ENCODE peak calls at places on chromosomes 11 and 22, in six cellular contexts. S is fibroblast of lung, K is ovary, G is esophagus squamous epithelium, B is psoas muscle, L is endothelial cell of umbilical vein. N is an unnamed sample.

GRCh38 chr22:22368516-22368915 is 123.9 kb downstream of the VPREB1 start:
- DNase-seq in S (no peak), K (no peak), G (no peak), B (no peak), L (no peak), N (no peak)

GRCh38 chr11:43547411-43547718 is 133.2 kb upstream of the HSD17B12 start:
- DNase-seq in S (no peak), K (peak), G (no peak), B (no peak), L (no peak), N (no peak)

GRCh38 chr11:69497221-69497787 is 15.8 kb downstream of the LINC01488 start:
- DNase-seq in S (peak), K (no peak), G (no peak), B (peak), L (peak), N (peak)

GRCh38 chr22:49769691-49770315 is 57.9 kb downstream of the BRD1 start:
- DNase-seq in S (no peak), K (no peak), G (no peak), B (peak), L (no peak), N (peak)

GRCh38 chr11:76347391-76347790 is 33.5 kb downstream of the THAP12 start:
- DNase-seq in S (peak), K (no peak), G (no peak), B (no peak), L (no peak), N (no peak)

GRCh38 chr22:19622061-19622441 is 92.3 kb upstream of the SEPTIN5 start:
- DNase-seq in S (no peak), K (no peak), G (no peak), B (no peak), L (no peak), N (no peak)

GRCh38 chr22:19799322-19800190 is 39.0 kb downstream of the TBX1 start:
- DNase-seq in S (peak), K (no peak), G (no peak), B (peak), L (no peak), N (no peak)

GRCh38 chr22:20750461-20751184 is 23.3 kb upstream of the SERPIND1 start:
- DNase-seq in S (peak), K (peak), G (no peak), B (peak), L (peak), N (peak)

GRCh38 chr11:78290293-78291176 is 101.8 kb downstream of the USP35 start:
- DNase-seq in S (peak), K (no peak), G (no peak), B (no peak), L (no peak), N (no peak)

GRCh38 chr11:57500526-57500925 is 15.0 kb downstream of the SLC43A1 start:
- DNase-seq in S (no peak), K (no peak), G (no peak), B (no peak), L (no peak), N (no peak)

GRCh38 chr11:3353066-3353465 is 25.9 kb downstream of the ZNF195 start:
- DNase-seq in S (no peak), K (no peak), G (no peak), B (no peak), L (no peak), N (no peak)

GRCh38 chr22:43474161-43475101 is 62.6 kb downstream of the MPPED1 start:
- DNase-seq in S (peak), K (no peak), G (no peak), B (no peak), L (no peak), N (peak)

GRCh38 chr22:35582861-35583670 is 34.1 kb downstream of the MB start:
- DNase-seq in S (peak), K (peak), G (no peak), B (peak), L (peak), N (peak)

GRCh38 chr22:37278261-37278660 is 4.0 kb upstream of the CYTH4 start:
- DNase-seq in S (no peak), K (no peak), G (no peak), B (no peak), L (no peak), N (no peak)

GRCh38 chr11:38392176-38392575 is 1794.1 kb upstream of the RAG2 start:
- DNase-seq in S (peak), K (no peak), G (no peak), B (no peak), L (no peak), N (no peak)

GRCh38 chr11:10587995-10588394 is 19.5 kb upstream of the LYVE1 start:
- DNase-seq in S (no peak), K (no peak), G (no peak), B (no peak), L (no peak), N (no peak)
- TF ChIP-seq CTCF in S (no peak), K (no peak), G (no peak), B (no peak), L (no peak), N (no peak)

DNA sequence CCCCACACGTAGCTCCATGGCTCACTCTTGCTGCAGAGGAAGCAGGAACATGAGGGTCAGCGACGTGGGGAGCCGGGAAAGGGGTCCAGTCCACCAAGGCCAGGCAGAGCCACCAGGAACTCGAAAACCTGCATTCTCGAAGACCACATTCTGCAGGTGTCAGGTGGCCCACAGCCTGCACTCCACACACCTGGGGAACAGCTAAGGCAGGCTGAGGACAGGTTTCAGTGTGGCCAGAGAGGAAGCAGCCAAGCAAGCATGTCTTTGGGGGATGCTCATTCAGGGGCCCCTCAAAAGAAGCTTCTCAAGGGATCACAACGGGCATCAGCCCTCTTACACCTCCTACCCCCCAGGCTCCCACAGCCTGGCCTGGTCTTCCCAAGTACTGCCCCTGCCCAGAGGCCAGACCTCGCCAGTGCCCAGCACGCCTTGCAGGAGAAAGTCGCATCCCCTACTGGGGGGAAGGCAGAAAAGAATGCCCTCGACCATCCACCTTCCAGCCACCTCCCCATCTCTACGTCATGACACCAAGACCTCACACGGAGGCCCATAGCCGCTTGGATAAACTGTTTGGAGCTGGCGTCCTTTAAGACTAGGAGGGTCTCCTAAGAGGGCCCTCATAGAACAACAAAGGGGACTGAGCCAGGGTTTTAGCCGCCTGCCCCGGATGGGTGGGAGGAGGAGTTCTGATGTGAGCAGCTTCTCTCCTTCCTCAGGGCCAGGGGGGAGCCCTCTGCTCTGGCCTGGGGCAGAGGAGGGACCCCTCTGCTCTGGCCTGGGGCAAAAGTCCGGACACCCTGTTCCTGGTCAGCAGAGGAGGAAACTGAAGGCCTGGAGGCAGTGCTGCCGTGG is 2.9 kb downstream of the CSNK1E start:
- DNase-seq in S (peak), K (no peak), G (no peak), B (no peak), L (peak), N (no peak)
- H3K4me3 ChIP-seq in S (peak), K (peak), G (peak), B (peak), L (peak), N (peak)

GRCh38 chr11:65609711-65610110 is 4.3 kb downstream of the MAP3K11 start:
- DNase-seq in S (no peak), K (no peak), G (no peak), B (no peak), L (no peak), N (no peak)

GRCh38 chr11:65613091-65613928 is 711 bp downstream of the MAP3K11 start:
- DNase-seq in S (no peak), K (peak), G (no peak), B (no peak), L (peak), N (no peak)

GRCh38 chr11:65612691-65613090 is 1.3 kb downstream of the MAP3K11 start:
- DNase-seq in S (no peak), K (no peak), G (no peak), B (no peak), L (no peak), N (no peak)

GRCh38 chr11:65611028-65611757 is 2.8 kb downstream of the MAP3K11 start:
- DNase-seq in S (no peak), K (no peak), G (no peak), B (no peak), L (peak), N (peak)

DNA sequence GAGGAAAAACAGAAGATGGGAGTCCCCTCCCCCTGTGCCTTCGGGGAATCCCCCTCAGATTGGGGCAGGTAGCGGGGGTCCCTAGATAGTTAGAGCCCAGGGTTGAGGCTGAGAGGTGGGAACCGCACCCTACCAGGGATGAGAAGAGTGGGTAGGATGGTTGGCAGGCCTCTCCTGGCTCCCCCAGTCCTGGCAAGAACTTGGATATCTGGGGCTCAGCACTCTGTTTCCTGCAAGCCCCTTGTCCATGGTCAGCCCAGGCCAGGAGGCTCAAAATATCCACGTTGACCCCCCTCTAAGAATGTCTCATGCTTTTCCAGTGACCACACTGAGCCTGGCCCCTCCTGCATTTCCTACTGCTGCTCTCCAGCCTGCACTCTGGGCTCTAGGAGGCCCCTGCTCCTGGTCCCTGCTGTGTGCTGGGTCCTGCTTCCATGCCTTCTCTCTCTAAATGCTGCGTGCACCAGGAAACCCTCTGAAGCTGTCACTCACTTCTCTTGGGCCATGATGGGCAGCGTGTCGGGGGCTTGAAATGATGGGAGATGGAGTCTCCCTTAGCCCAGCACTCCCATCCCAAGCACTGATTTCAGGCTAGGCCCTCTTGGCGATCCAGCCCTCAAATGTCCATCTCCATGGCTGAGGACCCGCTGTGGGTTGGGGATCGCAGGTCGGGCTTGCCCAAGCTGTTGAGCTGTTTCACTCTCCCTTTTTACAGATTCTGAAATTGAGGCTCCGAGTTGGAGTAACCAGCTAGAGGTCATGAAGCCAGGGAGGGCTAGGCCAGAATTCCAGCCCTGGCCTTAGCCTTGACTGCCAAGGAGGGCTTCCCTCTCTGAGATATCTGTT is 2.0 kb downstream of the MAP3K11 start:
- DNase-seq in S (no peak), K (no peak), G (no peak), B (no peak), L (peak), N (no peak)
- H3K27ac ChIP-seq in S (peak), K (peak), G (peak), B (peak), L (peak), N (peak)

DNA sequence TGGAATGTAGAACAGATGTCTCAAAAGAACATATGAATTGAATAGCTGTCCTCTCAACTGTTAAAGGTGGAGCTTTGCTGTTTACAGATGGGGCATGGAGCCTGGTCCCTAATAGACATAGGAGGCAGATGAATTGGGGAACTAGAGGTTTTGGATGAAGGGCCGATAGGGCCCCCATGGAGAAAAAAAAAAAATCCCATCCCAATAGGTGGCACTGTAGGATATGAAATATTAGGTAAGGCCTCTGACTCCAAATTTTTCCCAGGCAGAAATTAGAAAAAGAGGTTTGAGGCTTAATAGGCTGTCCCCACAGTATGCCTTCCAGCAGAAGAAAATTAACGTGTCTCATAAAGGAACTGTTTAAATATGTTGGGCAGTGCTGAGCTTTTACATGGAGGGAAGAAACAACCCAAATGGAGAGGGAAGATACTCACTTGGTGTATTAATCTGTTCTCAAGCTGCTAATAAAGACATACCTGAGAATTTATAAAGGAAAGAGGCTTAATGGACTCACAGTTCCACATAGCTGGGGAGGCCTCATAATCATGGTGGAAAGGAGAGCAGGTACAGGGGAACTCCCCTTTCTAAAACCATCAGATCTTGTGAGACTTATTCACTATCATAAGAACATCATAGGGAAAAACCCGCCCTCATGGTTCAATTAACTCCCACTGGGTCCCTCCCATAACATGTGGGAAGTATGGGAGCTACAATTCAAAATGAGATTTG is 30.1 kb upstream of the TMEM45B start:
- DNase-seq in S (peak), K (no peak), G (no peak), B (no peak), L (no peak), N (no peak)
- TF ChIP-seq CTCF in S (peak), K (no peak), G (no peak), B (no peak), L (no peak), N (peak)

GRCh38 chr22:26527167-26527566 is 14.9 kb upstream of the TFIP11 start:
- DNase-seq in S (no peak), K (no peak), G (no peak), B (no peak), L (no peak), N (no peak)
- H3K4me3 ChIP-seq in S (no peak), K (no peak), G (no peak), B (peak), L (no peak), N (no peak)

GRCh38 chr11:121437686-121438078 is 14.4 kb upstream of the SORL1 start:
- DNase-seq in S (no peak), K (no peak), G (no peak), B (no peak), L (no peak), N (no peak)

GRCh38 chr11:121437018-121437685 is 15.0 kb upstream of the SORL1 start:
- DNase-seq in S (peak), K (no peak), G (no peak), B (no peak), L (no peak), N (no peak)

GRCh38 chr11:121435132-121435531 is 17.0 kb upstream of the SORL1 start:
- DNase-seq in S (no peak), K (no peak), G (no peak), B (no peak), L (no peak), N (no peak)

GRCh38 chr11:121439337-121439736 is 12.8 kb upstream of the SORL1 start:
- DNase-seq in S (no peak), K (no peak), G (no peak), B (no peak), L (no peak), N (no peak)

GRCh38 chr11:121435796-121436511 is 16.2 kb upstream of the SORL1 start:
- DNase-seq in S (no peak), K (no peak), G (no peak), B (no peak), L (no peak), N (no peak)
- H3K27ac ChIP-seq in S (no peak), K (no peak), G (no peak), B (no peak), L (no peak), N (peak)

GRCh38 chr11:1931791-1932480 is 12.4 kb downstream of the TNNT3 start:
- DNase-seq in S (no peak), K (no peak), G (no peak), B (no peak), L (no peak), N (peak)
- TF ChIP-seq CTCF in S (no peak), K (no peak), G (no peak), B (no peak), L (no peak), N (no peak)

DNA sequence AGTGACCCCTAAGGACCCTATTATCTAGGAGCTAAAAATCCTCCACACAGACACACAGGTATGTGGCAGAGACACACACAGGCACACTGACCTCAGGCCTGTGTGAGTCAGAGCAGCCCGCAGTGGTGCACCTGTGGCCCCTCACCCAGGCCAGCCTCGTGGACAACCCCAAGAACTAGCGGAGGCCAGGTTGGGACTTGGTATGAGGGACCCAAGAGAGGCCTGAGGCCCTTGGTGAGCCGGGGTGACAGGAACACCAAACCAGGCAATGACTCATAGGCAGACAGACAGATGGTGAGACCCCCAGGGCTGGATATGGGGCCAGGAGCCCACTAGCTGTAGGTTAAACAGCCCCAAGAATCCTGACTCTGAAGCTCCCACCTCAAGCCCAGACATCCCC is 6.0 kb downstream of the CASTOR1 start:
- DNase-seq in S (no peak), K (no peak), G (no peak), B (no peak), L (no peak), N (no peak)
- H3K4me3 ChIP-seq in S (no peak), K (no peak), G (no peak), B (no peak), L (no peak), N (no peak)

GRCh38 chr22:48334971-48335370 is 1492.7 kb downstream of the BRD1 start:
- DNase-seq in S (no peak), K (no peak), G (no peak), B (no peak), L (no peak), N (no peak)
- H3K27ac ChIP-seq in S (no peak), K (no peak), G (no peak), B (no peak), L (no peak), N (no peak)

N was measured in left lung.